ENCODE peak calls at places on chromosomes 2 and 18, in four cellular contexts. One of them, this sample, is unnamed.

GRCh38 chr2:46719499-46719898 is 196.1 kb downstream of the MCFD2 start:
- DNase-seq in activated naive CD8-positive, alpha-beta T cell treated with anti-CD3 and anti-CD28 coated beads, Interleukin-2, amount 50 U/mL, for 24 hours: no peak
- DNase-seq in hepatocyte: no peak
- DNase-seq in activated naive CD4-positive, alpha-beta T cell treated with Interleukin-2 at 50 U/mL for 16 hours: no peak
- DNase-seq in this sample: peak; percentile 62

GRCh38 chr18:47265197-47265596 is 13.7 kb upstream of the SKOR2 start:
- DNase-seq in activated naive CD4-positive, alpha-beta T cell treated with Interleukin-2 at 50 U/mL for 16 hours: no peak
- DNase-seq in hepatocyte: no peak
- DNase-seq in activated naive CD8-positive, alpha-beta T cell treated with anti-CD3 and anti-CD28 coated beads, Interleukin-2, amount 50 U/mL, for 24 hours: no peak
- DNase-seq in this sample: no peak

GRCh38 chr18:8760984-8761383 is 55.6 kb downstream of the MTCL1 start:
- DNase-seq in activated naive CD4-positive, alpha-beta T cell treated with Interleukin-2 at 50 U/mL for 16 hours: no peak
- DNase-seq in hepatocyte: no peak
- DNase-seq in activated naive CD8-positive, alpha-beta T cell treated with anti-CD3 and anti-CD28 coated beads, Interleukin-2, amount 50 U/mL, for 24 hours: no peak
- DNase-seq in this sample: no peak

GRCh38 chr2:71715951-71716696 is 262.8 kb downstream of the DYSF start:
- DNase-seq in hepatocyte: no peak
- DNase-seq in activated naive CD4-positive, alpha-beta T cell treated with Interleukin-2 at 50 U/mL for 16 hours: no peak
- DNase-seq in activated naive CD8-positive, alpha-beta T cell treated with anti-CD3 and anti-CD28 coated beads, Interleukin-2, amount 50 U/mL, for 24 hours: no peak
- DNase-seq in this sample: no peak

GRCh38 chr2:237096911-237097310 is 11.2 kb downstream of the COPS8 start:
- DNase-seq in activated naive CD8-positive, alpha-beta T cell treated with anti-CD3 and anti-CD28 coated beads, Interleukin-2, amount 50 U/mL, for 24 hours: no peak
- DNase-seq in hepatocyte: no peak
- DNase-seq in activated naive CD4-positive, alpha-beta T cell treated with Interleukin-2 at 50 U/mL for 16 hours: no peak
- DNase-seq in this sample: no peak

GRCh38 chr2:174844295-174844708 is 80.0 kb upstream of the CHRNA1 start:
- DNase-seq in activated naive CD8-positive, alpha-beta T cell treated with anti-CD3 and anti-CD28 coated beads, Interleukin-2, amount 50 U/mL, for 24 hours: peak; percentile 9
- DNase-seq in hepatocyte: no peak
- DNase-seq in activated naive CD4-positive, alpha-beta T cell treated with Interleukin-2 at 50 U/mL for 16 hours: no peak
- DNase-seq in this sample: no peak

GRCh38 chr2:75580606-75581005 is 19.9 kb upstream of the EVA1A start:
- DNase-seq in hepatocyte: no peak
- DNase-seq in activated naive CD8-positive, alpha-beta T cell treated with anti-CD3 and anti-CD28 coated beads, Interleukin-2, amount 50 U/mL, for 24 hours: no peak
- DNase-seq in activated naive CD4-positive, alpha-beta T cell treated with Interleukin-2 at 50 U/mL for 16 hours: no peak
- DNase-seq in this sample: peak; percentile 82

GRCh38 chr2:112577756-112578155 is 6.7 kb upstream of the CHCHD5 start:
- DNase-seq in hepatocyte: no peak
- DNase-seq in activated naive CD4-positive, alpha-beta T cell treated with Interleukin-2 at 50 U/mL for 16 hours: no peak
- DNase-seq in activated naive CD8-positive, alpha-beta T cell treated with anti-CD3 and anti-CD28 coated beads, Interleukin-2, amount 50 U/mL, for 24 hours: no peak
- DNase-seq in this sample: peak; percentile 32

GRCh38 chr2:122028371-122029102 is 273.1 kb downstream of the TSN start:
- DNase-seq in hepatocyte: no peak
- DNase-seq in activated naive CD4-positive, alpha-beta T cell treated with Interleukin-2 at 50 U/mL for 16 hours: no peak
- DNase-seq in activated naive CD8-positive, alpha-beta T cell treated with anti-CD3 and anti-CD28 coated beads, Interleukin-2, amount 50 U/mL, for 24 hours: no peak
- DNase-seq in this sample: peak; percentile 11

GRCh38 chr2:68158134-68158447 is 403 bp downstream of the PNO1 start:
- DNase-seq in activated naive CD4-positive, alpha-beta T cell treated with Interleukin-2 at 50 U/mL for 16 hours: no peak
- DNase-seq in hepatocyte: no peak
- DNase-seq in activated naive CD8-positive, alpha-beta T cell treated with anti-CD3 and anti-CD28 coated beads, Interleukin-2, amount 50 U/mL, for 24 hours: no peak
- DNase-seq in this sample: no peak

GRCh38 chr2:66001538-66001937 is 433.4 kb upstream of the MEIS1 start:
- DNase-seq in activated naive CD8-positive, alpha-beta T cell treated with anti-CD3 and anti-CD28 coated beads, Interleukin-2, amount 50 U/mL, for 24 hours: no peak
- DNase-seq in hepatocyte: no peak
- DNase-seq in activated naive CD4-positive, alpha-beta T cell treated with Interleukin-2 at 50 U/mL for 16 hours: no peak
- DNase-seq in this sample: no peak